ENCODE peak calls at places on chromosomes 2 and 18, in six cellular contexts. B, V, E, D, T and C are unnamed samples.
A peak's percentile ranks its signal among the peaks of the same experiment; 100 is the strongest.

GRCh38 chr2:121335294-121336290 is 50.6 kb upstream of the TFCP2L1 start:
- DNase-seq in V (no peak), T (no peak), D (peak; percentile 24), B (no peak), E (no peak), C (no peak)

GRCh38 chr18:41842886-41843285 is 112.1 kb upstream of the PIK3C3 start:
- DNase-seq in V (no peak), E (no peak), B (no peak), T (peak; percentile 0), D (no peak), C (no peak)

GRCh38 chr18:49098386-49098785 is 147.6 kb upstream of the SMAD7 start:
- DNase-seq in B (no peak), T (no peak), V (no peak), D (no peak), E (no peak), C (no peak)

GRCh38 chr2:161367675-161368074 is 48.4 kb upstream of the TBR1 start:
- DNase-seq in D (no peak), B (no peak), T (no peak), V (no peak), E (no peak), C (no peak)

GRCh38 chr18:61891271-61891670 is 1.5 kb downstream of the RNF152 start:
- DNase-seq in D (no peak), V (no peak), T (no peak), E (no peak), B (no peak), C (no peak)

GRCh38 chr2:168614291-168615018 is 158.4 kb downstream of the CERS6 start:
- DNase-seq in D (no peak), T (no peak), E (no peak), B (no peak), V (no peak), C (no peak)

GRCh38 chr18:34760444-34760843 is 50.3 kb downstream of the DTNA start:
- DNase-seq in T (no peak), B (no peak), D (no peak), V (no peak), E (no peak), C (no peak)

GRCh38 chr18:52387246-52387645 is 47.2 kb downstream of the DCC start:
- DNase-seq in B (no peak), E (no peak), D (no peak), V (no peak), T (no peak), C (no peak)

GRCh38 chr2:60313470-60314172 is 239.8 kb downstream of the BCL11A start:
- DNase-seq in T (no peak), V (no peak), B (no peak), D (no peak), E (no peak), C (no peak)
- TF ChIP-seq CTCF in T (no peak), V (no peak), B (no peak), D (no peak), E (no peak), C (no peak)

GRCh38 chr2:113796592-113797180 is 40.2 kb upstream of the SLC35F5 start:
- DNase-seq in V (no peak), B (no peak), D (no peak), E (no peak), T (no peak), C (no peak)

GRCh38 chr2:113795405-113795920 is 39.0 kb upstream of the SLC35F5 start:
- DNase-seq in B (no peak), T (no peak), E (no peak), V (no peak), D (no peak), C (no peak)

GRCh38 chr2:113797237-113797636 is 40.8 kb upstream of the SLC35F5 start:
- DNase-seq in T (no peak), D (no peak), E (no peak), B (no peak), V (no peak), C (no peak)

DNA sequence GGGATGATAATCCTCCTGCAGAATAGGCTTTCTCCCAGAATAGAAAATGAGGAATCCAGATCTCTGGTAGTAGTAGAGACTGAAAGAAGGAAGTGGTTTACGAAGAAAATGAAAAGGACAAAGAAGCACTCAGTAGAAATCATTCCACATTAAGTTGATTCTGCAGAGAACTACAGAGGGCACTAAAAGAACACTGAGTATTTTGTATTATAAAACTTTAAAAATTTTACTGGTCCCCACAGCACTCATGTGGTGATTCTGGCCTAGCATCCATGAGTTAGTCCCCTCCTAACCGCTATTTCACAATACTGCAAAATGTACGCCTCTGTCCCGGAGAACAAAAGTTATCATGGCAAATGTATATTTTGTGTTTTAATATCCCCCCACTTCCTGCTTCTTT is 42.9 kb upstream of the SLC35F5 start:
- DNase-seq in B (no peak), E (no peak), T (no peak), D (no peak), V (no peak), C (no peak)
- TF ChIP-seq CTCF in B (no peak), E (no peak), T (peak; percentile 17), D (no peak), V (no peak), C (peak; percentile 22)

GRCh38 chr18:12890964-12891363 is 6.9 kb upstream of the PTPN2 start:
- DNase-seq in T (no peak), D (no peak), B (no peak), V (no peak), E (no peak), C (no peak)

GRCh38 chr18:12891561-12891960 is 7.5 kb upstream of the PTPN2 start:
- DNase-seq in V (no peak), T (no peak), B (no peak), D (no peak), E (no peak), C (no peak)

GRCh38 chr18:12886498-12887126 is 2.6 kb upstream of the PTPN2 start:
- DNase-seq in T (no peak), V (no peak), D (no peak), E (no peak), B (no peak), C (no peak)

GRCh38 chr18:12895016-12895415 is 11.0 kb upstream of the PTPN2 start:
- DNase-seq in B (no peak), V (no peak), T (no peak), D (no peak), E (no peak), C (no peak)

DNA sequence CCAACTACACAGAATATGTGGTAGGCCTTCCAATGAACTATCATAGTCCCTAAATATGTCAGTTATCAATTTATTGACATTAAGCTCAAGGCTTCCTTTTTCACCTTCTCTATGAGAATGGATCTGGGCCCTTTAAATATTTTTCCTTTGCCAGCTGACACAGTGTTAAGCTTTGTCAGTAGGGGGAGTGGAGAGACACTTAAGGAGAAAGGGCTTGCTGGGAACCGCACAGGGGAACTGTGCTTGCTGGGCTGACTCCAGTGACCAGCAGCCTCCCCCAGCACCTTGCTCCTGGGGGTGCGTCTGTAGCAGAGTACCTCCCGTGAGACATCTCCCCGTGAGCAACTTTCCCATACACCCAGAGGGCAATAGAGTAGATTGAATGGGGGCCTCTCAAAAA is 6.5 kb upstream of the PTPN2 start:
- DNase-seq in T (no peak), B (no peak), E (no peak), D (no peak), V (no peak), C (no peak)
- TF ChIP-seq CTCF in T (peak; percentile 39), B (no peak), E (no peak), D (no peak), V (no peak), C (no peak)

GRCh38 chr2:165778653-165779451 is 15.2 kb downstream of the GALNT3 start:
- DNase-seq in E (no peak), B (no peak), D (no peak), T (no peak), V (no peak), C (no peak)
- TF ChIP-seq CTCF in E (no peak), B (no peak), D (peak; percentile 17), T (peak; percentile 39), V (peak; percentile 8), C (peak; percentile 7)

GRCh38 chr2:43168016-43168369 is 58.4 kb downstream of the ZFP36L2 start:
- DNase-seq in D (no peak), B (no peak), V (no peak), E (no peak), T (no peak), C (no peak)

GRCh38 chr2:43161650-43162542 is 64.5 kb downstream of the ZFP36L2 start:
- DNase-seq in D (peak; percentile 81), B (no peak), V (no peak), E (no peak), T (no peak), C (no peak)

GRCh38 chr2:43164686-43165085 is 61.7 kb downstream of the ZFP36L2 start:
- DNase-seq in B (no peak), D (no peak), E (no peak), T (no peak), V (no peak), C (no peak)

GRCh38 chr2:43163365-43163715 is 63.1 kb downstream of the ZFP36L2 start:
- DNase-seq in B (no peak), E (no peak), T (no peak), V (no peak), D (no peak), C (no peak)

DNA sequence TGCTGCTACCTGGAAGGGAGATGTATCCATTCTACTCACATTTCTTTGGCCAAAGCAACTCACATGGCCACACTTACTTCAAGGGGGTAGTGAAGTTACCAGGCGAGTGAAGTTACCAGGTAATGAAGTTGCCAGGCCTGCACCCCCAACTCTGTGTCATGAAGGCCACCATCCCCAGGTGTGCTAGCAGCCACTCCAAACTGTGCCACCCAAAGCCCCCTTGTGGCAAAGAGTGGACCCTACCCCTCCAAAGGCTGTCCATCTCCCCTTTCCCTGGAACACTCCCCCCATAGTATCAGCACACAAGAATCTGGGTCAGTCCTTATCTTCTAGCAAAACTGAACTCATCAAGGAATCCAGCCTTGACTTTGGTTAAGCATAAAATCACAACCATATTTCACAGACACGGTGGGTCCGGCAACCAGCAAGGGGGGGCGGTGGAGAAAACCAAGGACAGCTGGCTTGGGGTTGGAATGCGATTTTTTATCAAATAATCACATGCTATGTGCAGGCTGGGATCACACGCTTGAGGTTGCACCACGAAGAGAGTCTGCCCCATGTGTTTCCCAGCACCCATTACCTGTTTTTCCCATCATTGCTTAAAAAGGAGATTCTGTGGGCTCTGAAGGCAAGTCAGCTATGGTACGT is 60.9 kb downstream of the ZFP36L2 start:
- DNase-seq in E (no peak), V (no peak), T (no peak), B (no peak), D (no peak), C (no peak)
- TF ChIP-seq CTCF in E (no peak), V (no peak), T (peak; percentile 39), B (peak; percentile 25), D (no peak), C (no peak)